ENCODE peak calls at places on chromosomes 3 and 15, in five cellular contexts. One of them, this sample, is unnamed. For H3K4me1, the result is how much of the 10 kb centered on the place peaks cover.

GRCh38 chr3:69299344-69299743 is 86.5 kb downstream of the FRMD4B start:
- DNase-seq in CD4-positive, alpha-beta memory T cell: no peak
- DNase-seq in tibial artery: no peak
- DNase-seq in esophagus squamous epithelium: no peak
- DNase-seq in BE2C: no peak
- DNase-seq in this sample: no peak

GRCh38 chr15:44447772-44448376 is 20.4 kb downstream of the CTDSPL2 start:
- DNase-seq in CD4-positive, alpha-beta memory T cell: no peak
- DNase-seq in tibial artery: no peak
- DNase-seq in esophagus squamous epithelium: no peak
- DNase-seq in BE2C: no peak
- DNase-seq in this sample: peak

GRCh38 chr15:63930034-63930433 is 96.3 kb upstream of the HERC1 start:
- DNase-seq in CD4-positive, alpha-beta memory T cell: no peak
- DNase-seq in tibial artery: peak
- DNase-seq in esophagus squamous epithelium: no peak
- DNase-seq in BE2C: no peak
- DNase-seq in this sample: peak

GRCh38 chr15:93485922-93486327 is 396.9 kb upstream of the RGMA start:
- DNase-seq in CD4-positive, alpha-beta memory T cell: no peak
- DNase-seq in tibial artery: peak
- DNase-seq in esophagus squamous epithelium: no peak
- DNase-seq in BE2C: no peak
- DNase-seq in this sample: no peak

GRCh38 chr3:5002174-5002870 is 23.1 kb downstream of the BHLHE40 start:
- DNase-seq in CD4-positive, alpha-beta memory T cell: peak
- DNase-seq in tibial artery: no peak
- DNase-seq in esophagus squamous epithelium: no peak
- DNase-seq in BE2C: no peak
- DNase-seq in this sample: no peak

GRCh38 chr3:13927295-13927694 is 47.4 kb upstream of the WNT7A start:
- DNase-seq in CD4-positive, alpha-beta memory T cell: no peak
- DNase-seq in tibial artery: no peak
- DNase-seq in esophagus squamous epithelium: no peak
- DNase-seq in BE2C: no peak
- DNase-seq in this sample: no peak

GRCh38 chr3:177057768-177058167 is 139.5 kb downstream of the TBL1XR1 start:
- DNase-seq in CD4-positive, alpha-beta memory T cell: peak
- DNase-seq in tibial artery: no peak
- DNase-seq in esophagus squamous epithelium: no peak
- DNase-seq in BE2C: no peak
- DNase-seq in this sample: no peak

GRCh38 chr15:85706779-85707518 is 87.8 kb downstream of the KLHL25 start:
- DNase-seq in CD4-positive, alpha-beta memory T cell: peak
- DNase-seq in tibial artery: no peak
- DNase-seq in esophagus squamous epithelium: no peak
- DNase-seq in BE2C: no peak
- DNase-seq in this sample: no peak

GRCh38 chr15:44394062-44394461 is 33.4 kb upstream of the CTDSPL2 start:
- DNase-seq in CD4-positive, alpha-beta memory T cell: no peak
- DNase-seq in tibial artery: no peak
- DNase-seq in esophagus squamous epithelium: no peak
- DNase-seq in BE2C: no peak
- DNase-seq in this sample: no peak

GRCh38 chr3:56970401-56971002 is 90.0 kb upstream of the SPATA12 start:
- DNase-seq in CD4-positive, alpha-beta memory T cell: no peak
- DNase-seq in tibial artery: no peak
- DNase-seq in esophagus squamous epithelium: no peak
- DNase-seq in BE2C: no peak
- DNase-seq in this sample: no peak

GRCh38 chr15:81338422-81339007 is 14.6 kb upstream of the STARD5 start:
- DNase-seq in CD4-positive, alpha-beta memory T cell: no peak
- DNase-seq in tibial artery: peak
- DNase-seq in esophagus squamous epithelium: no peak
- DNase-seq in BE2C: no peak
- DNase-seq in this sample: peak

GRCh38 chr3:44761347-44762169 is at the start of the genes KIAA1143 and KIF15:
- DNase-seq in CD4-positive, alpha-beta memory T cell: peak
- DNase-seq in tibial artery: peak
- DNase-seq in esophagus squamous epithelium: peak
- DNase-seq in BE2C: peak
- DNase-seq in this sample: peak

GRCh38 chr3:26106119-26106690 is 316.3 kb downstream of the OXSM start:
- DNase-seq in CD4-positive, alpha-beta memory T cell: no peak
- DNase-seq in tibial artery: no peak
- DNase-seq in esophagus squamous epithelium: no peak
- DNase-seq in BE2C: no peak
- DNase-seq in this sample: no peak

GRCh38 chr3:141539441-141540187 is 52.8 kb downstream of the RASA2 start:
- DNase-seq in CD4-positive, alpha-beta memory T cell: no peak
- DNase-seq in tibial artery: no peak
- DNase-seq in esophagus squamous epithelium: no peak
- DNase-seq in BE2C: no peak
- DNase-seq in this sample: no peak

GRCh38 chr3:141940204-141940776 is 63.8 kb downstream of the ATP1B3 start:
- DNase-seq in CD4-positive, alpha-beta memory T cell: no peak
- DNase-seq in tibial artery: peak
- DNase-seq in esophagus squamous epithelium: no peak
- DNase-seq in BE2C: peak
- DNase-seq in this sample: no peak

GRCh38 chr3:146072061-146072460 is 88.9 kb downstream of the PLOD2 start:
- DNase-seq in CD4-positive, alpha-beta memory T cell: no peak
- DNase-seq in tibial artery: no peak
- DNase-seq in esophagus squamous epithelium: no peak
- DNase-seq in BE2C: no peak
- DNase-seq in this sample: no peak

GRCh38 chr15:68277131-68277604 is 377 bp upstream of the FEM1B start:
- DNase-seq in CD4-positive, alpha-beta memory T cell: no peak
- DNase-seq in tibial artery: no peak
- DNase-seq in esophagus squamous epithelium: no peak
- DNase-seq in BE2C: peak
- DNase-seq in this sample: peak

GRCh38 chr3:45048244-45048643 is 22.1 kb downstream of the CLEC3B start:
- DNase-seq in CD4-positive, alpha-beta memory T cell: no peak
- DNase-seq in tibial artery: no peak
- DNase-seq in esophagus squamous epithelium: no peak
- DNase-seq in BE2C: no peak
- DNase-seq in this sample: no peak

GRCh38 chr3:196208942-196209695 is 2.1 kb downstream of the ZDHHC19 start:
- DNase-seq in CD4-positive, alpha-beta memory T cell: no peak
- DNase-seq in tibial artery: no peak
- DNase-seq in esophagus squamous epithelium: no peak
- DNase-seq in BE2C: no peak
- DNase-seq in this sample: no peak

GRCh38 chr3:37833790-37834189 is 27.9 kb upstream of the CTDSPL start:
- DNase-seq in CD4-positive, alpha-beta memory T cell: no peak
- DNase-seq in tibial artery: no peak
- DNase-seq in esophagus squamous epithelium: no peak
- DNase-seq in BE2C: no peak
- DNase-seq in this sample: no peak

GRCh38 chr3:99696497-99696896 is 58.1 kb downstream of the COL8A1 start:
- DNase-seq in CD4-positive, alpha-beta memory T cell: no peak
- DNase-seq in tibial artery: no peak
- DNase-seq in esophagus squamous epithelium: no peak
- DNase-seq in BE2C: peak
- DNase-seq in this sample: no peak

GRCh38 chr15:48205981-48206380 is at the start of gene SLC12A1:
- DNase-seq in CD4-positive, alpha-beta memory T cell: no peak
- DNase-seq in tibial artery: no peak
- DNase-seq in esophagus squamous epithelium: no peak
- DNase-seq in BE2C: no peak
- DNase-seq in this sample: no peak

GRCh38 chr3:43953814-43954241 is 263.1 kb downstream of the ABHD5 start:
- DNase-seq in CD4-positive, alpha-beta memory T cell: no peak
- DNase-seq in tibial artery: no peak
- DNase-seq in esophagus squamous epithelium: no peak
- DNase-seq in BE2C: peak
- DNase-seq in this sample: no peak

GRCh38 chr3:98361289-98361688 is 7.6 kb downstream of the OR5K4 start:
- DNase-seq in CD4-positive, alpha-beta memory T cell: no peak
- DNase-seq in tibial artery: no peak
- DNase-seq in esophagus squamous epithelium: no peak
- DNase-seq in BE2C: no peak
- DNase-seq in this sample: no peak

GRCh38 chr15:79593119-79593869 is 161.2 kb downstream of the MINAR1 start:
- DNase-seq in CD4-positive, alpha-beta memory T cell: no peak
- DNase-seq in tibial artery: no peak
- DNase-seq in esophagus squamous epithelium: no peak
- DNase-seq in BE2C: peak
- DNase-seq in this sample: no peak

GRCh38 chr3:117398166-117398954 is 688.8 kb downstream of the TUSC7 start:
- DNase-seq in CD4-positive, alpha-beta memory T cell: no peak
- DNase-seq in tibial artery: no peak
- DNase-seq in esophagus squamous epithelium: no peak
- DNase-seq in BE2C: no peak
- DNase-seq in this sample: no peak

GRCh38 chr3:172104471-172105072 is 65.2 kb downstream of the FNDC3B start:
- DNase-seq in CD4-positive, alpha-beta memory T cell: no peak
- DNase-seq in tibial artery: no peak
- DNase-seq in esophagus squamous epithelium: no peak
- DNase-seq in BE2C: no peak
- DNase-seq in this sample: no peak

GRCh38 chr15:91975241-91975978 is 121.9 kb downstream of the SLCO3A1 start:
- DNase-seq in CD4-positive, alpha-beta memory T cell: no peak
- DNase-seq in tibial artery: no peak
- DNase-seq in esophagus squamous epithelium: no peak
- DNase-seq in BE2C: no peak
- DNase-seq in this sample: no peak

GRCh38 chr15:85615930-85616329 is 178.8 kb downstream of the KLHL25 start:
- DNase-seq in CD4-positive, alpha-beta memory T cell: peak
- DNase-seq in tibial artery: no peak
- DNase-seq in esophagus squamous epithelium: no peak
- DNase-seq in BE2C: peak
- DNase-seq in this sample: no peak

GRCh38 chr3:126468028-126468891 is 7.4 kb downstream of the ZXDC start:
- DNase-seq in CD4-positive, alpha-beta memory T cell: no peak
- DNase-seq in tibial artery: peak
- DNase-seq in esophagus squamous epithelium: no peak
- DNase-seq in BE2C: peak
- DNase-seq in this sample: no peak

GRCh38 chr3:188348445-188349244 is 194.7 kb downstream of the LPP start:
- DNase-seq in CD4-positive, alpha-beta memory T cell: no peak
- DNase-seq in tibial artery: peak
- DNase-seq in esophagus squamous epithelium: no peak
- DNase-seq in BE2C: peak
- DNase-seq in this sample: peak

GRCh38 chr3:31858439-31858838 is 122.6 kb downstream of the OSBPL10 start:
- DNase-seq in CD4-positive, alpha-beta memory T cell: no peak
- DNase-seq in tibial artery: no peak
- DNase-seq in esophagus squamous epithelium: no peak
- DNase-seq in BE2C: no peak
- DNase-seq in this sample: no peak

GRCh38 chr15:35279811-35280210 is 194.7 kb upstream of the NANOGP8 start:
- DNase-seq in CD4-positive, alpha-beta memory T cell: no peak
- DNase-seq in tibial artery: no peak
- DNase-seq in esophagus squamous epithelium: no peak
- DNase-seq in BE2C: no peak
- DNase-seq in this sample: no peak

GRCh38 chr3:122563717-122564025 is 429 bp downstream of the PARP9 start:
- DNase-seq in CD4-positive, alpha-beta memory T cell: no peak
- DNase-seq in tibial artery: no peak
- DNase-seq in esophagus squamous epithelium: no peak
- DNase-seq in BE2C: no peak
- DNase-seq in this sample: no peak

GRCh38 chr3:18190646-18191045 is 234.5 kb downstream of the SATB1 start:
- DNase-seq in CD4-positive, alpha-beta memory T cell: no peak
- DNase-seq in tibial artery: no peak
- DNase-seq in esophagus squamous epithelium: no peak
- DNase-seq in BE2C: no peak
- DNase-seq in this sample: no peak

GRCh38 chr3:99536555-99537314 is 101.7 kb upstream of the COL8A1 start:
- DNase-seq in CD4-positive, alpha-beta memory T cell: no peak
- DNase-seq in tibial artery: no peak
- DNase-seq in esophagus squamous epithelium: no peak
- DNase-seq in BE2C: no peak
- DNase-seq in this sample: no peak

GRCh38 chr3:120025520-120025919 is 68.7 kb downstream of the GSK3B start:
- DNase-seq in CD4-positive, alpha-beta memory T cell: no peak
- DNase-seq in tibial artery: no peak
- DNase-seq in esophagus squamous epithelium: no peak
- DNase-seq in BE2C: no peak
- DNase-seq in this sample: no peak

GRCh38 chr15:42072141-42072685 is 22.1 kb downstream of the PLA2G4D start:
- DNase-seq in CD4-positive, alpha-beta memory T cell: no peak
- DNase-seq in tibial artery: no peak
- DNase-seq in esophagus squamous epithelium: no peak
- DNase-seq in BE2C: no peak
- DNase-seq in this sample: no peak
- H3K4me1 ChIP-seq in CD4-positive, alpha-beta memory T cell: under half
- H3K4me1 ChIP-seq in tibial artery: under half
- H3K4me1 ChIP-seq in esophagus squamous epithelium: under half
- H3K4me1 ChIP-seq in BE2C: under half
- H3K4me1 ChIP-seq in this sample: under half

GRCh38 chr3:133856316-133856715 is 39.4 kb downstream of the RAB6B start:
- DNase-seq in CD4-positive, alpha-beta memory T cell: no peak
- DNase-seq in tibial artery: no peak
- DNase-seq in esophagus squamous epithelium: no peak
- DNase-seq in BE2C: no peak
- DNase-seq in this sample: no peak
- H3K4me1 ChIP-seq in CD4-positive, alpha-beta memory T cell: under half
- H3K4me1 ChIP-seq in tibial artery: under half
- H3K4me1 ChIP-seq in esophagus squamous epithelium: under half
- H3K4me1 ChIP-seq in BE2C: under half
- H3K4me1 ChIP-seq in this sample: under half

GRCh38 chr3:150077581-150078247 is 107.0 kb upstream of the PFN2 start:
- DNase-seq in CD4-positive, alpha-beta memory T cell: no peak
- DNase-seq in tibial artery: no peak
- DNase-seq in esophagus squamous epithelium: no peak
- DNase-seq in BE2C: no peak
- DNase-seq in this sample: no peak
- H3K4me1 ChIP-seq in CD4-positive, alpha-beta memory T cell: under half
- H3K4me1 ChIP-seq in tibial artery: under half
- H3K4me1 ChIP-seq in esophagus squamous epithelium: under half
- H3K4me1 ChIP-seq in BE2C: under half
- H3K4me1 ChIP-seq in this sample: under half

DNA sequence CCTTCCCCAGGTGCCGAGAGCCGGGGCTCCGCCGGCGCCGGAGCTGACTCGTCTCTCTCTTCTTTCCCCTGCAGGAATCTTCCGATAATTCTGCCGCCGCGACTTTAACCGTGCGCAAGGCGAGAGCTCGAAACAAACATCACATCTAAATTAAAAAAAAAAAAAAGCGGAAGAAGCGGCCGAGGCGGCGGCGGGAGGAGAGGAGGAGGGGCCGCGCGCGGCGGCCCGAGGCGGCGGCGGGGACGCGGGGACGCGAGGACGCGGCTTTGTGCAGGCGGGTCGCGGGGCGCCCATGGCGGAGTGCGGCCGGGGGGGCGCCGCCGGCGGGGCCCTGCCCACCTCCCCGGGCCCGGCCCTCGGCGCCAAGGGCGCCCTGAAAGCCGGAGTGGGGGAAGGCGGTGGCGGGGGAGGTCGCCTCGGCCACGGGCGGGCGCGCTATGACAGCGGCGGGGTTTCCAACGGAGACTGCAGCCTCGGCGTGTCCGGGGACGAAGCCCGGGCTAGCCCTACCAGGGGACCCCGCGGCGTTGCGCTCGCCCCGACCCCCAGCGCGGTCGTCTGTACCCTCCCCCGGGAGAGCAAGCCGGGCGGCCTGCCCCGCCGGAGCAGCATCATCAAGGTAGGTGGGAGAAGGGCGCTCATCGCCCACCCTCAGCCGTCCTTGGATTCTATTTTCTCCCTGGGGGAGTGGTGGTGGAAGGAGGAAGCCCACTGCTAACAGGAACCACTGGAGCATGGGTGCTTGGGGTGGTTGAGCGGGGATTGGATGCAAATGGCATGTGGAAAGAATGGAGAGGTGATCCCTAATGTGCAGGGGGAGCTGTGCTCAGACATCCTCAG is at the start of gene PLCL2:
- DNase-seq in CD4-positive, alpha-beta memory T cell: peak
- DNase-seq in tibial artery: peak
- DNase-seq in esophagus squamous epithelium: no peak
- DNase-seq in BE2C: peak
- DNase-seq in this sample: peak
- H3K4me1 ChIP-seq in CD4-positive, alpha-beta memory T cell: under half
- H3K4me1 ChIP-seq in tibial artery: under half
- H3K4me1 ChIP-seq in esophagus squamous epithelium: under half
- H3K4me1 ChIP-seq in BE2C: under half
- H3K4me1 ChIP-seq in this sample: under half